ENCODE peak calls at places on chromosomes 4 and X, in ten cellular contexts. R, V, J, Y, Q, B, O, X, P and U are unnamed samples. For H3K9me3, the result is how much of the 10 kb centered on the place peaks cover.

GRCh38 chr4:77818077-77818666 is 996 bp downstream of the CNOT6L start:
- DNase-seq in R (peak), V (peak), J (peak), Y (peak), Q (peak), B (peak), O (peak), X (peak), P (peak), U (peak)

GRCh38 chrX:18252644-18253359 is 32.1 kb upstream of the BEND2 start:
- DNase-seq in R (no peak), V (no peak), J (no peak), Y (no peak), Q (no peak), B (no peak), O (no peak), X (no peak), P (no peak), U (no peak)

GRCh38 chr4:154439224-154439623 is 52.4 kb downstream of the DCHS2 start:
- DNase-seq in R (no peak), V (no peak), J (no peak), Y (no peak), Q (no peak), B (no peak), O (no peak), X (no peak), P (no peak), U (no peak)

GRCh38 chrX:1086444-1087409 is 125.7 kb downstream of the CRLF2 start:
- DNase-seq in R (no peak), V (no peak), J (no peak), Y (peak), Q (no peak), B (no peak), O (no peak), X (no peak), P (no peak), U (no peak)

GRCh38 chrX:123169247-123169901 is 14.7 kb upstream of the GRIA3 start:
- DNase-seq in R (no peak), V (no peak), J (no peak), Y (no peak), Q (no peak), B (no peak), O (no peak), X (no peak), P (peak), U (no peak)

GRCh38 chr4:102761902-102762301 is 1.1 kb upstream of the MANBA start:
- DNase-seq in R (no peak), V (no peak), J (no peak), Y (no peak), Q (no peak), B (no peak), O (no peak), X (no peak), P (no peak), U (no peak)

GRCh38 chr4:52664479-52664878 is 5.4 kb upstream of the USP46 start:
- DNase-seq in R (no peak), V (no peak), J (no peak), Y (no peak), Q (no peak), B (no peak), O (no peak), X (no peak), P (no peak), U (no peak)

GRCh38 chrX:114798902-114799301 is 215.0 kb downstream of the HTR2C start:
- DNase-seq in R (no peak), V (no peak), J (no peak), Y (peak), Q (no peak), B (no peak), O (no peak), X (no peak), P (no peak), U (no peak)

GRCh38 chrX:49947778-49948177 is 25.4 kb downstream of the CLCN5 start:
- DNase-seq in R (no peak), V (no peak), J (no peak), Y (no peak), Q (no peak), B (no peak), O (no peak), X (no peak), P (no peak), U (no peak)

GRCh38 chrX:41529221-41529620 is 82.1 kb downstream of the NYX start:
- DNase-seq in R (no peak), V (no peak), J (no peak), Y (no peak), Q (no peak), B (no peak), O (no peak), X (no peak), P (no peak), U (no peak)

GRCh38 chrX:49999048-49999447 is 76.7 kb downstream of the CLCN5 start:
- DNase-seq in R (no peak), V (no peak), J (no peak), Y (no peak), Q (no peak), B (no peak), O (no peak), X (no peak), P (no peak), U (no peak)

GRCh38 chr4:57220172-57220571 is 110.0 kb upstream of the IGFBP7 start:
- DNase-seq in R (no peak), V (no peak), J (no peak), Y (no peak), Q (no peak), B (no peak), O (no peak), X (no peak), P (no peak), U (no peak)

GRCh38 chr4:7759221-7759620 is 180.4 kb downstream of the AFAP1 start:
- DNase-seq in R (no peak), V (no peak), J (no peak), Y (no peak), Q (no peak), B (no peak), O (peak), X (no peak), P (no peak), U (no peak)

GRCh38 chr4:163495900-163496299 is 1.4 kb downstream of the TMA16 start:
- DNase-seq in R (no peak), V (no peak), J (no peak), Y (no peak), Q (no peak), B (no peak), O (no peak), X (no peak), P (no peak), U (no peak)

GRCh38 chrX:106972896-106973295 is 27.1 kb downstream of the MORC4 start:
- DNase-seq in R (no peak), V (no peak), J (no peak), Y (no peak), Q (no peak), B (no peak), O (no peak), X (no peak), P (no peak), U (no peak)

GRCh38 chr4:6763330-6763851 is 19.1 kb upstream of the KIAA0232 start:
- DNase-seq in R (no peak), V (no peak), J (peak), Y (peak), Q (no peak), B (peak), O (no peak), X (no peak), P (no peak), U (no peak)

GRCh38 chr4:30789219-30789671 is 69.1 kb downstream of the PCDH7 start:
- DNase-seq in R (no peak), V (no peak), J (no peak), Y (peak), Q (peak), B (no peak), O (no peak), X (no peak), P (peak), U (no peak)

GRCh38 chr4:89599026-89599425 is 237.9 kb downstream of the SNCA start:
- DNase-seq in R (no peak), V (no peak), J (no peak), Y (no peak), Q (no peak), B (no peak), O (no peak), X (no peak), P (no peak), U (no peak)

GRCh38 chr4:148376151-148376550 is 66.1 kb downstream of the NR3C2 start:
- DNase-seq in R (peak), V (no peak), J (peak), Y (peak), Q (no peak), B (peak), O (peak), X (no peak), P (peak), U (no peak)

GRCh38 chrX:72029473-72030411 is 102.0 kb downstream of the RTL5 start:
- DNase-seq in R (no peak), V (no peak), J (no peak), Y (peak), Q (peak), B (no peak), O (peak), X (no peak), P (peak), U (no peak)

GRCh38 chr4:48372272-48372671 is 30.9 kb downstream of the SLAIN2 start:
- DNase-seq in R (no peak), V (no peak), J (no peak), Y (no peak), Q (no peak), B (no peak), O (no peak), X (no peak), P (no peak), U (no peak)

GRCh38 chr4:74661427-74662171 is 132.7 kb downstream of the BTC start:
- DNase-seq in R (no peak), V (no peak), J (no peak), Y (peak), Q (no peak), B (no peak), O (no peak), X (no peak), P (no peak), U (no peak)

GRCh38 chr4:26323807-26324206 is 3.0 kb downstream of the RBPJ start:
- DNase-seq in R (no peak), V (no peak), J (no peak), Y (no peak), Q (no peak), B (no peak), O (no peak), X (no peak), P (no peak), U (no peak)

GRCh38 chr4:183260491-183261151 is 59.5 kb downstream of the CLDN22 start:
- DNase-seq in R (no peak), V (no peak), J (peak), Y (no peak), Q (no peak), B (peak), O (no peak), X (no peak), P (peak), U (no peak)

GRCh38 chr4:8571702-8572685 is 8.2 kb upstream of the GPR78 start:
- DNase-seq in R (no peak), V (no peak), J (no peak), Y (peak), Q (no peak), B (no peak), O (no peak), X (no peak), P (no peak), U (no peak)

GRCh38 chr4:106914223-106914622 is 121.9 kb downstream of the DKK2 start:
- DNase-seq in R (no peak), V (no peak), J (no peak), Y (no peak), Q (no peak), B (no peak), O (no peak), X (no peak), P (no peak), U (no peak)

GRCh38 chr4:4831825-4832224 is 27.6 kb upstream of the MSX1 start:
- DNase-seq in R (no peak), V (no peak), J (no peak), Y (no peak), Q (no peak), B (no peak), O (no peak), X (no peak), P (no peak), U (no peak)

GRCh38 chr4:152633118-152633517 is 46.7 kb downstream of the TMEM154 start:
- DNase-seq in R (no peak), V (no peak), J (no peak), Y (no peak), Q (no peak), B (peak), O (no peak), X (no peak), P (no peak), U (no peak)

GRCh38 chr4:1164956-1165545 is 7.3 kb downstream of the SPON2 start:
- DNase-seq in R (peak), V (no peak), J (no peak), Y (no peak), Q (no peak), B (no peak), O (no peak), X (no peak), P (no peak), U (no peak)

GRCh38 chrX:97096385-97096784 is 212.7 kb downstream of the RPA4 start:
- DNase-seq in R (no peak), V (no peak), J (no peak), Y (no peak), Q (no peak), B (no peak), O (no peak), X (no peak), P (no peak), U (no peak)

GRCh38 chr4:177728361-177729152 is 286.3 kb upstream of the AGA start:
- DNase-seq in R (no peak), V (no peak), J (peak), Y (peak), Q (no peak), B (peak), O (no peak), X (no peak), P (peak), U (no peak)

GRCh38 chrX:146449243-146449642 is 360.3 kb upstream of the CXorf51B start:
- DNase-seq in R (no peak), V (no peak), J (no peak), Y (no peak), Q (no peak), B (no peak), O (no peak), X (no peak), P (no peak), U (no peak)

GRCh38 chr4:104394409-104394813 is 100.3 kb downstream of the CXXC4 start:
- DNase-seq in R (no peak), V (no peak), J (no peak), Y (no peak), Q (peak), B (no peak), O (no peak), X (no peak), P (no peak), U (no peak)

GRCh38 chr4:184416913-184417734 is 57.2 kb downstream of the IRF2 start:
- DNase-seq in R (no peak), V (no peak), J (no peak), Y (no peak), Q (no peak), B (peak), O (peak), X (no peak), P (no peak), U (no peak)

GRCh38 chr4:185276036-185276435 is 66.6 kb downstream of the SNX25 start:
- DNase-seq in R (no peak), V (no peak), J (no peak), Y (no peak), Q (no peak), B (no peak), O (no peak), X (no peak), P (no peak), U (no peak)

GRCh38 chr4:133969202-133969873 is 232.3 kb downstream of the PABPC4L start:
- DNase-seq in R (peak), V (no peak), J (no peak), Y (no peak), Q (peak), B (no peak), O (no peak), X (no peak), P (peak), U (no peak)

GRCh38 chrX:129650183-129650689 is 4.5 kb downstream of the APLN start:
- DNase-seq in R (no peak), V (no peak), J (no peak), Y (no peak), Q (no peak), B (no peak), O (peak), X (no peak), P (no peak), U (no peak)

GRCh38 chr4:182089326-182089725 is 153.9 kb upstream of the TENM3 start:
- DNase-seq in R (no peak), V (no peak), J (no peak), Y (no peak), Q (no peak), B (no peak), O (no peak), X (no peak), P (no peak), U (no peak)

GRCh38 chr4:54363037-54363436 is 133.9 kb downstream of the PDGFRA start:
- DNase-seq in R (no peak), V (no peak), J (no peak), Y (no peak), Q (no peak), B (no peak), O (no peak), X (no peak), P (no peak), U (no peak)

DNA sequence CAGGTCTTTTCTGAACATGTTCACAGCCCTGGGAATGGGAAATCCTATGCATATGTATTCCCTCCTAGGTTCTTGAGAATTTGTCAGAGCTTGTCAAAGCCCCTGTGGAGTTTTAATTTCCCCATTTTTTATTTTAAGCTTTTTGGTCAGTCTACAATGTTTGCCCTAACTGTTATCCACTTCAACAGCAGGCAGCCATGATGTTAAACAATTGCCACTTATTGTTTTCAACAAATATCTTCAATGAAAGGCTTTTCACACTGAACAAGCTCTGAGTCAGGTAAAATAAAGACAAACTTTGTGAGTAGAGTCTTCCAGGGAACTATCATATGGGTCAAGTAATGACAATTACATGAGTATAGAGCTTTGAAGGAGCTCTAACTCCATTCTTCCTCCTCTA is 25.0 kb upstream of the ATP1B4 start:
- DNase-seq in R (no peak), V (no peak), J (no peak), Y (no peak), Q (no peak), B (no peak), O (no peak), X (no peak), P (no peak), U (no peak)
- H3K9me3 ChIP-seq in R (under half), V (under half), J (under half), Y (under half), Q (under half), B (under half), O (under half), X (under half), P (under half), U (under half)

DNA sequence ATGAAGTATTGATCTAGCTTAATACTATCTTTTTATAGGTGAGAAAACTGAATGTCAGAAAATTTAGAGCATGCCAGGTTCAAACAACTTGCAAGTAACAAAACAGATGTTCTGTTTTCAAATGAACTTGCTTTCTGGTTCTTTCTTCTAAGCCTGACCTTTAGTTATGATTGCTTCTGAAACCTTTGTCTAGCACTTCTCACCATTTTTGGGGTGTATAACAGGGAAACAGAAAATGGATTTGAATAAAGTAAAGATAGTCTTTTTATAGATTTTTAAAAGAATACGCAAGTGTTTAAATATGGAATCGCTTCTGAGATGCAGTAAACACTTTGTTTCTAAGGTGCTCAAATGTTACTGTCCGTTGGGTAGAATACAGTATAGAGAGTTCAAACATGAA is 687.2 kb upstream of the CPEB2 start:
- DNase-seq in R (no peak), V (no peak), J (no peak), Y (no peak), Q (no peak), B (no peak), O (no peak), X (no peak), P (no peak), U (no peak)
- H3K9me3 ChIP-seq in R (under half), V (under half), J (under half), Y (under half), Q (under half), B (under half), O (under half), X (under half), P (under half), U (under half)

DNA sequence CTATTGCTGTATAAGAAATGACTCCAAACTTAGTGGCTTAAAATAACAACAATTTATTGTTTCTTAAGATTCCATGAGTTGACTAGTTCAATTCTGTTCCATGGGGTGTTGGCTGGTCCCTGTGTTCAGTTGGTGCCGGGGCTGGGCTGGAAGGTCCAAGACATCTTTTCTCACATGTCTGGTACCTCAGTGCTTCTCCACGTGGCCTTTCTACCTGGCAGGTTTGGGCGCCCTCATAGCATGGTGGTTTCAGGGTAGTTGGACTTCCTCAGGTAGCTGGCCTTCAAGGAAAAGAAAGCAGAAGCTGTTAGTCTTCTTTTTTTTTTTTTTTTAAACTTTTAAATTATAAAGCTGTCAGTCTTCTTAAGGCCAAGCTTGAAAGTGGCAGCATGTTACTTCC is 104.6 kb upstream of the LIMCH1 start:
- DNase-seq in R (no peak), V (no peak), J (no peak), Y (no peak), Q (no peak), B (no peak), O (no peak), X (no peak), P (no peak), U (no peak)
- H3K9me3 ChIP-seq in R (under half), V (under half), J (under half), Y (under half), Q (under half), B (under half), O (under half), X (under half), P (under half), U (under half)

GRCh38 chrX:2451456-2452316 is 49.1 kb downstream of the DHRSX start:
- DNase-seq in R (no peak), V (no peak), J (no peak), Y (no peak), Q (no peak), B (no peak), O (no peak), X (no peak), P (no peak), U (no peak)

GRCh38 chrX:2449135-2449886 is 51.5 kb downstream of the DHRSX start:
- DNase-seq in R (no peak), V (no peak), J (no peak), Y (no peak), Q (no peak), B (no peak), O (no peak), X (no peak), P (no peak), U (no peak)

GRCh38 chrX:2452799-2453198 is 48.0 kb downstream of the DHRSX start:
- DNase-seq in R (no peak), V (no peak), J (no peak), Y (no peak), Q (no peak), B (no peak), O (no peak), X (no peak), P (no peak), U (no peak)

GRCh38 chrX:2452317-2452784 is 48.4 kb downstream of the DHRSX start:
- DNase-seq in R (no peak), V (no peak), J (no peak), Y (no peak), Q (no peak), B (no peak), O (no peak), X (no peak), P (no peak), U (no peak)

GRCh38 chrX:2450681-2451080 is 50.1 kb downstream of the DHRSX start:
- DNase-seq in R (no peak), V (no peak), J (no peak), Y (no peak), Q (no peak), B (no peak), O (no peak), X (no peak), P (no peak), U (no peak)
- H3K9me3 ChIP-seq in R (under half), V (under half), J (under half), Y (under half), Q (under half), B (under half), O (under half), X (under half), P (under half), U (under half)

DNA sequence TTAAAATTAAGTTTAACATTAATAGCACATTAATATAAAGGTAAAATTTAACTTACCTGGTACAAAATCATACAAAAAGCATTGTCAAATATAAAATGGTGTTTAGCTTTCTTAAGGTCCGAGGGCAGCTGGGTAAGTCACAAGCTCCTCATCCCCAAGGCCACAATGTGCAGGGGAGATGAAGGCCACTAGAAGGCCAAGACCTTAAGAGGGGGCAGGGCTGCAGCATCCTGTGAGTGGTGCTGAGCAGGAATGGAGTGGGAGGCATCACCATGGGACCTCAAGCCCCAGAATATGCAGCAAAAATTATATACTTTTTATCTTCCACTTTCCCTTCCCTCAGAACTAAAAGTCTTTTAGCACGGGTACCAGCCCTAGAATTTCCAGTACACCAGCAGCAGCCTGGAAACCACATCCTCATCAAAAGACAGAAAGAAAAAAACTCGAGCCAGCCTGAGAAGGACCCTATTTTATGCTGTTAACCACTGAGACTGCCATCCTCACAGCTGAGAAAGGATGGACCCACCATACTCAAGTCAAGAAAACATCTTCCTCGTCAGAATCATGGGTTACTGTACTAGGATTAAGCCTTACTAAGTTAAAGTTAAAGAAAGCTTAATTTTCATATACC is 13.0 kb upstream of the RHOXF2 start:
- DNase-seq in R (no peak), V (no peak), J (no peak), Y (no peak), Q (no peak), B (no peak), O (no peak), X (no peak), P (no peak), U (no peak)
- H3K9me3 ChIP-seq in R (under half), V (under half), J (under half), Y (under half), Q (under half), B (under half), O (under half), X (under half), P (under half), U (under half)